ENCODE peak calls at places on chromosomes 5 and 9, in four cellular contexts. A, W, P and T are unnamed samples.

GRCh38 chr5:135304352-135305221 is 94.4 kb downstream of the MACROH2A1 start:
- DNase-seq in A (no peak), W (peak; percentile 22), P (no peak), T (no peak)

GRCh38 chr9:125752070-125752628 is 5.0 kb downstream of the PBX3 start:
- DNase-seq in A (no peak), W (no peak), P (no peak), T (no peak)

GRCh38 chr5:59798862-59799667 is 94.5 kb downstream of the PDE4D start:
- DNase-seq in A (peak; percentile 72), W (peak; percentile 47), P (peak; percentile 32), T (peak; percentile 46)

GRCh38 chr9:134188421-134189166 is 24.2 kb upstream of the RNU6ATAC start:
- DNase-seq in A (no peak), W (no peak), P (no peak), T (no peak)

GRCh38 chr5:20555034-20555433 is 567.0 kb upstream of the CDH18 start:
- DNase-seq in A (no peak), W (peak; percentile 1), P (no peak), T (no peak)

GRCh38 chr5:173229966-173230740 is 4.9 kb downstream of the NKX2-5 start:
- DNase-seq in A (no peak), W (no peak), P (no peak), T (no peak)

GRCh38 chr5:71011194-71011792 is 13.8 kb downstream of the NAIP start:
- DNase-seq in A (no peak), W (no peak), P (no peak), T (no peak)

GRCh38 chr5:106875591-106876297 is 795.0 kb downstream of the EFNA5 start:
- DNase-seq in A (peak; percentile 66), W (peak; percentile 45), P (no peak), T (no peak)

GRCh38 chr9:37209431-37210386 is 89.3 kb downstream of the ZCCHC7 start:
- DNase-seq in A (peak; percentile 37), W (no peak), P (no peak), T (no peak)

GRCh38 chr5:113181853-113182490 is 205.4 kb downstream of the DCP2 start:
- DNase-seq in A (no peak), W (no peak), P (no peak), T (no peak)

GRCh38 chr5:55853818-55854217 is 2.7 kb downstream of the IL31RA start:
- DNase-seq in A (no peak), W (peak; percentile 45), P (peak; percentile 49), T (no peak)

GRCh38 chr5:54873696-54874095 is 111.7 kb downstream of the ESM1 start:
- DNase-seq in A (no peak), W (peak; percentile 26), P (no peak), T (no peak)

GRCh38 chr9:92094655-92095054 is 20.6 kb downstream of the SPTLC1 start:
- DNase-seq in A (no peak), W (peak; percentile 35), P (no peak), T (no peak)

GRCh38 chr5:135193213-135194125 is 159.4 kb upstream of the PITX1 start:
- DNase-seq in A (no peak), W (peak; percentile 63), P (no peak), T (no peak)

GRCh38 chr9:85484235-85484634 is 257.5 kb downstream of the AGTPBP1 start:
- DNase-seq in A (no peak), W (no peak), P (no peak), T (no peak)

GRCh38 chr5:120326651-120327050 is 137.4 kb upstream of the PRR16 start:
- DNase-seq in A (no peak), W (no peak), P (peak; percentile 15), T (no peak)

GRCh38 chr5:41751867-41752266 is 118.4 kb downstream of the OXCT1 start:
- DNase-seq in A (no peak), W (no peak), P (no peak), T (no peak)